ENCODE peak calls at places on chromosomes 11 and 22, in six cellular contexts. P, H, Z, Y, X and W are unnamed samples.
A peak's percentile ranks its signal among the peaks of the same experiment; 100 is the strongest.

GRCh38 chr11:64275031-64275800 is 9.2 kb downstream of the BAD start:
- DNase-seq in P (no peak), X (no peak), H (no peak), Y (no peak), Z (no peak), W (no peak)

GRCh38 chr11:111220716-111221115 is 24.8 kb upstream of the POU2AF2 start:
- DNase-seq in Y (no peak), X (no peak), Z (no peak), P (peak; percentile 20), H (no peak), W (no peak)

GRCh38 chr22:39343259-39344045 is 6.3 kb upstream of the SYNGR1 start:
- DNase-seq in P (peak; percentile 55), H (peak; percentile 92), Z (peak; percentile 56), Y (peak; percentile 61), X (peak; percentile 75), W (peak; percentile 22)

GRCh38 chr11:17434108-17434507 is 42.5 kb downstream of the ABCC8 start:
- DNase-seq in Y (no peak), P (no peak), X (no peak), H (no peak), Z (no peak), W (no peak)

GRCh38 chr11:106706355-106706754 is 311.9 kb downstream of the GUCY1A2 start:
- DNase-seq in Z (peak; percentile 59), H (no peak), Y (no peak), P (peak; percentile 83), X (no peak), W (no peak)

GRCh38 chr11:82004537-82005213 is 729.0 kb downstream of the FAM181B start:
- DNase-seq in X (no peak), Y (no peak), P (peak; percentile 56), H (no peak), Z (no peak), W (no peak)

GRCh38 chr11:32333335-32333991 is 101.9 kb downstream of the WT1 start:
- DNase-seq in Y (peak; percentile 77), H (peak; percentile 91), Z (peak; percentile 68), P (peak; percentile 45), X (peak; percentile 85), W (no peak)

GRCh38 chr22:37775785-37776638 is 31.7 kb upstream of the GCAT start:
- DNase-seq in P (peak; percentile 73), H (no peak), X (no peak), Z (peak; percentile 84), Y (no peak), W (no peak)

GRCh38 chr11:121048464-121049233 is 24.7 kb downstream of the TBCEL start:
- DNase-seq in X (no peak), H (no peak), P (peak; percentile 28), Y (no peak), Z (no peak), W (no peak)

GRCh38 chr11:56176318-56176717 is at the start of gene OR5J2:
- DNase-seq in X (no peak), Y (no peak), Z (no peak), P (no peak), H (no peak), W (no peak)

GRCh38 chr11:117220568-117220967 is 11.3 kb downstream of the PCSK7 start:
- DNase-seq in P (no peak), H (no peak), Z (no peak), Y (no peak), X (peak; percentile 42), W (no peak)

GRCh38 chr11:95058622-95059021 is 8.1 kb upstream of the SRSF8 start:
- DNase-seq in X (no peak), P (no peak), Y (no peak), Z (no peak), H (no peak), W (no peak)

GRCh38 chr11:110903830-110904229 is 191.6 kb upstream of the ARHGAP20 start:
- DNase-seq in X (no peak), H (peak; percentile 66), Y (no peak), Z (peak; percentile 87), P (peak; percentile 75), W (no peak)

GRCh38 chr11:22415481-22415880 is 77.3 kb downstream of the SLC17A6 start:
- DNase-seq in X (no peak), Z (no peak), Y (no peak), H (no peak), P (no peak), W (no peak)

GRCh38 chr11:32029721-32030120 is 61.2 kb upstream of the RCN1 start:
- DNase-seq in P (no peak), Z (no peak), Y (no peak), H (no peak), X (no peak), W (no peak)

GRCh38 chr22:24427500-24428164 is at the start of gene ADORA2A:
- DNase-seq in Z (no peak), P (no peak), H (no peak), Y (peak; percentile 51), X (peak; percentile 72), W (peak; percentile 66)

GRCh38 chr22:42683599-42684283 is 34.5 kb upstream of the CYB5R3 start:
- DNase-seq in Z (peak; percentile 57), H (no peak), X (peak; percentile 33), Y (no peak), P (no peak), W (no peak)

GRCh38 chr11:12330491-12331231 is 46.7 kb upstream of the PARVA start:
- DNase-seq in H (peak; percentile 63), P (no peak), Z (peak; percentile 2), Y (no peak), X (no peak), W (no peak)

GRCh38 chr11:11148104-11148509 is 204.9 kb downstream of the CSNK2A3 start:
- DNase-seq in Z (peak; percentile 85), H (peak; percentile 90), Y (no peak), P (peak; percentile 79), X (peak; percentile 32), W (no peak)

GRCh38 chr11:2804701-2805387 is 80.7 kb downstream of the CDKN1C start:
- DNase-seq in X (no peak), Z (no peak), H (peak; percentile 47), Y (peak; percentile 16), P (no peak), W (no peak)

GRCh38 chr11:73197348-73197747 is 20.7 kb upstream of the P2RY2 start:
- DNase-seq in Y (peak; percentile 84), X (peak; percentile 87), Z (no peak), P (no peak), H (peak; percentile 22), W (no peak)

GRCh38 chr11:66291706-66292542 is at the start of gene TMEM151A:
- DNase-seq in P (no peak), Z (no peak), H (peak; percentile 55), X (no peak), Y (no peak), W (no peak)

GRCh38 chr11:116037851-116038250 is 533.6 kb upstream of the CADM1 start:
- DNase-seq in Y (no peak), X (no peak), H (no peak), Z (no peak), P (peak; percentile 18), W (no peak)

GRCh38 chr11:83069441-83070043 is 2.2 kb downstream of the RAB30 start:
- DNase-seq in H (no peak), Y (no peak), P (peak; percentile 8), Z (no peak), X (no peak), W (no peak)
- H3K4me3 ChIP-seq in H (peak overlapping the region; percentile 97), Y (no peak overlapping the region), P (peak overlapping the region; percentile 79), Z (peak overlapping the region; percentile 87), X (no peak overlapping the region), W (peak overlapping the region; percentile 69)

DNA sequence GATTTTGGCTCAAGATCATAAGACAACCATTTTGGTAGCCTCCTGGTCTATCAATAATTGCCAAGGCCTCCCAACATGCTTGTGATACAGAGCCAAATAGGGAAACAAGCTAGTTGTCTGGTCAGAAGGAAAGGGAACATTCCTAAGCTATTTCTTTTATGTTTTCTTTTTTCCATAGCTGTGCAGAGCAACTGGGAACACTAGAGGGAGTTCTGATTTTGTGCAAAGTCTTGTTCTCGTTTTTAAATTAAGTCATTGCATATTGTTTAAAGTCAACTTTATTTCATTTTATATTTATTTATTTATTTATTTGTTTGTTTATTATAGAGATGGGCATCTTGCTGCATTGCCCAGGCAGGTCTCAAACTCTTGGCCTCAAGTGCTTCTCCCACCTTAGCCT is 416.8 kb upstream of the CHORDC1 start:
- DNase-seq in P (peak; percentile 20), Y (no peak), Z (peak; percentile 37), X (no peak), H (peak; percentile 38), W (no peak)
- TF ChIP-seq CTCF in P (peak; percentile 49), Y (no peak), Z (no peak), X (no peak), H (peak; percentile 78), W (peak; percentile 8)

DNA sequence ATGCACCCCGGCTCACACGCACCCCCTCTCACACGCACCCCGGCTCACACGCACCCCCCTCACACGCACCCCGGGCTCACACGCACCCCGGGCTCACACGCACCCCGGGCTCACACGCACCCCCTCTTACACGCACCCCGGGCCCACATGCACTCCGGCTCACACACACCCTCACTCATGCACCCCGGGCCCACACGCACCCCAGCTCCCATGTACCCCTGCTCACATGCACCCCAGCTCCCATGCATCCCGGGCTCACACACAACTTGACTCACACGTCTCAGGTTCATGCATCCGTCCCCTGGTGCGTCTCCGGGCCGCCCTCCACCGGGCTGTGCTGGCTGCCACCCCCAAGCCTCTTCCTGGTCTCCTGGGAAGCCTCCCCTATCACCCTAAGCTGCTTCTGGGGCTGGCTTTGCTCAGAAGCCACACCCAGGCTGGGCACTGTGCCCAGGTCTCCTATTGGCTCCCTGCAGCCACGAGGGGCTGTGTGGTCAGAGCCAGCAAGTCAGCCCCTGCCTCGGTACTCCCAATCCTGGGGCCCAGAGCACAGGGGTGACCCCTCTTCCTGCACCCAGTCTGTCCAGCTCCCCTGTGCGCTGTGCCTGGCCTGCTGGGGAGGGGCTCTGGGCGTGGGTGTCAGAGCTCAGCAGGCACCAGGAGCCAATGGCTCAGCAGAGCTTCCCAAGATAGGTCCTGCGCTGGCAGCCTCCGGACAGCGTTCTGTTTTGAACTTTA is 16.9 kb downstream of the TSPAN4 start:
- DNase-seq in P (peak; percentile 84), Z (peak; percentile 94), H (no peak), Y (peak; percentile 83), X (peak; percentile 88), W (no peak)
- H3K4me3 ChIP-seq in P (peak overlapping the region; percentile 5), Z (peak overlapping the region; percentile 43), H (no peak overlapping the region), Y (peak overlapping the region; percentile 11), X (no peak overlapping the region), W (no peak overlapping the region)

GRCh38 chr11:13468750-13469149 is 5.7 kb upstream of the BTBD10 start:
- DNase-seq in Y (no peak), Z (no peak), X (no peak), H (no peak), P (no peak), W (no peak)

GRCh38 chr11:13462928-13463778 is at the start of gene BTBD10:
- DNase-seq in H (peak; percentile 96), Z (peak; percentile 94), Y (peak; percentile 95), X (peak; percentile 94), P (peak; percentile 96), W (peak; percentile 85)

GRCh38 chr11:13462311-13462927 is 603 bp downstream of the BTBD10 start:
- DNase-seq in Y (peak; percentile 85), P (peak; percentile 23), X (peak; percentile 83), Z (peak; percentile 20), H (peak; percentile 91), W (peak; percentile 7)

GRCh38 chr11:13463779-13464290 is 813 bp upstream of the BTBD10 start:
- DNase-seq in P (no peak), Z (no peak), Y (no peak), X (no peak), H (no peak), W (no peak)

DNA sequence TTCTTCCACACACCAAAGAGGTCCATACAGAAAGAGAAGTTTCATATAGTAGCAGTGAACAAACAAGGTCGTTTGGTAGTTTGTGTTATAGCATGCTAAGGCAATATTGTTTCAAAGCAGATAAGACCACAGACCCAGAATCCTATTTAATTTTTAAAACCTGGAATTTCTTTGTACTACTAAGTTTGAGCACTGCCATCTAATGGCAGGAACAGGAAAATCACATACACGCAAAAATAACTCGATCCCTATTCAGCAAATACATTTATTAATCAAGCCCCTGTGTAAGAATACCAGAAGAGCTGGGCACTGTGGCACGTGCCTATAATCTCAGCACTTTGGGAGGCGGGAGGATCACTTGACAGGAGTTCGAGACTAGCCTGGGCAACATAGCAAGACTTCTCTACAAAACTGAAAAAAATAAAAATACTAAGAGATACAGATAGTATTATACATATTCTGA is 2.9 kb upstream of the BTBD10 start:
- DNase-seq in X (peak; percentile 47), Y (no peak), Z (peak; percentile 64), H (no peak), P (peak; percentile 52), W (no peak)
- TF ChIP-seq CTCF in X (peak; percentile 38), Y (peak; percentile 48), Z (peak; percentile 53), H (peak; percentile 75), P (peak; percentile 63), W (peak; percentile 60)